ENCODE peak calls at places on chromosomes 4 and X, in five cellular contexts. W is HepG2, G is GM12878, P is K562, J is HCT116. O is an unnamed sample.

GRCh38 chr4:125801924-125802323 is 487.2 kb downstream of the FAT4 start:
- DNase-seq in W (no peak), G (no peak), P (no peak), J (no peak), O (no peak)

GRCh38 chrX:15913161-15913560 is 58.5 kb upstream of the AP1S2 start:
- DNase-seq in G (no peak), W (no peak), J (no peak), P (no peak), O (no peak)

GRCh38 chrX:12411831-12412230 is 273.6 kb downstream of the FRMPD4 start:
- DNase-seq in W (no peak), P (no peak), G (no peak), J (no peak), O (no peak)

GRCh38 chr4:167774646-167775045 is 317.7 kb upstream of the ANXA10 start:
- DNase-seq in W (no peak), P (no peak), G (no peak), J (no peak), O (no peak)

GRCh38 chrX:132694331-132694823 is 205.5 kb upstream of the MBNL3 start:
- DNase-seq in P (no peak), W (no peak), J (no peak), G (no peak), O (no peak)

GRCh38 chr4:24070117-24070516 is 180.3 kb upstream of the PPARGC1A start:
- DNase-seq in W (peak), J (no peak), P (no peak), G (no peak), O (no peak)

GRCh38 chr4:171007618-171008390 is 805.4 kb upstream of the GALNTL6 start:
- DNase-seq in P (no peak), G (no peak), W (no peak), J (no peak), O (no peak)

GRCh38 chr4:104966349-104967033 is 180.2 kb upstream of the TET2 start:
- DNase-seq in P (no peak), J (no peak), W (no peak), G (peak), O (peak)

GRCh38 chrX:75911716-75912115 is 126.7 kb upstream of the MAGEE2 start:
- DNase-seq in J (no peak), P (no peak), W (no peak), G (no peak), O (no peak)

GRCh38 chrX:28472926-28473325 is 114.3 kb upstream of the IL1RAPL1 start:
- DNase-seq in W (no peak), G (no peak), J (no peak), P (no peak), O (no peak)

GRCh38 chr4:4361883-4362282 is 25.0 kb upstream of the NSG1 start:
- DNase-seq in J (no peak), W (no peak), G (no peak), P (no peak), O (no peak)

GRCh38 chr4:126611900-126612299 is 1020.9 kb upstream of the INTU start:
- DNase-seq in P (no peak), G (no peak), W (no peak), J (no peak), O (no peak)

GRCh38 chrX:38375888-38376287 is 23.5 kb downstream of the OTC start:
- DNase-seq in J (peak), P (no peak), G (no peak), W (no peak), O (no peak)

GRCh38 chr4:104989363-104989762 is 157.3 kb upstream of the TET2 start:
- DNase-seq in J (no peak), P (no peak), W (no peak), G (no peak), O (peak)

GRCh38 chrX:86806786-86807185 is 658.5 kb downstream of the DACH2 start:
- DNase-seq in W (peak), P (peak), G (no peak), J (no peak), O (peak)

GRCh38 chr4:184169225-184169867 is 48.3 kb downstream of the ENPP6 start:
- DNase-seq in P (no peak), W (no peak), G (no peak), J (no peak), O (no peak)

GRCh38 chr4:177356191-177356590 is 46.5 kb downstream of the NEIL3 start:
- DNase-seq in J (no peak), W (no peak), G (no peak), P (no peak), O (no peak)

GRCh38 chr4:78644744-78645330 is 93.3 kb downstream of the ANXA3 start:
- DNase-seq in G (no peak), W (peak), J (peak), P (peak), O (peak)

GRCh38 chr4:85672959-85673358 is 198.0 kb downstream of the ARHGAP24 start:
- DNase-seq in J (no peak), G (no peak), P (no peak), W (no peak), O (no peak)

GRCh38 chr4:147157860-147158701 is 212.4 kb upstream of the TTC29 start:
- DNase-seq in J (no peak), G (no peak), W (peak), P (no peak), O (no peak)

GRCh38 chr4:151250706-151251105 is 26.3 kb upstream of the PRSS48 start:
- DNase-seq in G (no peak), J (no peak), P (no peak), W (no peak), O (no peak)

GRCh38 chrX:9757366-9757765 is 8.3 kb downstream of the GPR143 start:
- DNase-seq in W (no peak), P (no peak), J (no peak), G (no peak), O (no peak)

GRCh38 chrX:85111347-85111746 is 107.7 kb downstream of the APOOL start:
- DNase-seq in P (peak), G (no peak), W (no peak), J (no peak), O (peak)

GRCh38 chr4:66927937-66928336 is 617.4 kb downstream of the CENPC start:
- DNase-seq in W (no peak), P (no peak), J (no peak), G (no peak), O (no peak)

GRCh38 chr4:16685536-16685935 is 212.9 kb downstream of the LDB2 start:
- DNase-seq in P (no peak), W (no peak), G (no peak), J (no peak), O (no peak)

GRCh38 chr4:157810137-157810774 is 362.6 kb downstream of the GASK1B start:
- DNase-seq in W (peak), P (no peak), G (no peak), J (no peak), O (no peak)

GRCh38 chr4:78926825-78927224 is 12.4 kb downstream of the PAQR3 start:
- DNase-seq in P (no peak), W (no peak), G (no peak), J (no peak), O (no peak)

GRCh38 chr4:3250956-3251690 is 2.2 kb downstream of the MSANTD1 start:
- DNase-seq in W (no peak), J (no peak), G (no peak), P (no peak), O (no peak)

GRCh38 chr4:152535236-152535902 is 523 bp downstream of the FBXW7 start:
- DNase-seq in W (no peak), J (no peak), P (peak), G (no peak), O (no peak)

GRCh38 chr4:16991455-16991854 is 93.0 kb upstream of the LDB2 start:
- DNase-seq in J (no peak), W (no peak), G (no peak), P (no peak), O (no peak)

GRCh38 chr4:167595898-167596297 is 361.6 kb upstream of the SPOCK3 start:
- DNase-seq in G (peak), P (no peak), W (no peak), J (no peak), O (peak)

GRCh38 chr4:112832493-112832892 is 195.6 kb downstream of the LARP7 start:
- DNase-seq in W (no peak), G (no peak), P (no peak), J (no peak), O (no peak)

GRCh38 chr4:47122592-47123291 is 91.4 kb downstream of the GABRB1 start:
- DNase-seq in J (peak), W (peak), G (peak), P (peak), O (peak)

GRCh38 chr4:53233396-53233795 is 132.5 kb downstream of the SCFD2 start:
- DNase-seq in J (no peak), P (no peak), G (no peak), W (no peak), O (no peak)

GRCh38 chrX:12974217-12974796 is 603 bp upstream of the TMSB4X start:
- DNase-seq in P (peak), W (no peak), G (no peak), J (no peak), O (peak)

GRCh38 chr4:173281001-173281400 is 53.2 kb downstream of the HMGB2 start:
- DNase-seq in P (no peak), W (no peak), G (no peak), J (no peak), O (no peak)

GRCh38 chr4:106365613-106366012 is 3.0 kb downstream of the GIMD1 start:
- DNase-seq in W (peak), P (no peak), J (no peak), G (no peak), O (no peak)

GRCh38 chr4:158999166-158999682 is 103.7 kb upstream of the RAPGEF2 start:
- DNase-seq in P (no peak), J (no peak), G (no peak), W (no peak), O (no peak)

GRCh38 chr4:8534601-8535000 is 45.6 kb upstream of the GPR78 start:
- DNase-seq in G (no peak), W (no peak), P (no peak), J (no peak), O (no peak)

GRCh38 chr4:8528713-8529112 is 51.5 kb upstream of the GPR78 start:
- DNase-seq in G (no peak), J (no peak), W (no peak), P (no peak), O (no peak)

GRCh38 chr4:8533274-8533865 is 46.8 kb upstream of the GPR78 start:
- DNase-seq in G (no peak), J (no peak), P (no peak), W (no peak), O (no peak)

GRCh38 chr4:8534129-8534528 is 46.1 kb upstream of the GPR78 start:
- DNase-seq in W (no peak), J (peak), G (peak), P (no peak), O (peak)

GRCh38 chr4:8532245-8532781 is 47.9 kb upstream of the GPR78 start:
- DNase-seq in J (no peak), P (no peak), W (no peak), G (no peak), O (peak)
- TF ChIP-seq JUND in J (no peak), P (no peak), W (no peak), G (no peak), O (no peak)

GRCh38 chr4:6909113-6909969 is at the start of gene TBC1D14:
- DNase-seq in J (peak), P (peak), G (no peak), W (peak), O (peak)

GRCh38 chr4:6910960-6911874 is 1.6 kb downstream of the TBC1D14 start:
- DNase-seq in J (no peak), P (no peak), G (no peak), W (no peak), O (no peak)

GRCh38 chr4:6908397-6909112 is 1.1 kb upstream of the TBC1D14 start:
- DNase-seq in G (no peak), P (no peak), W (no peak), J (no peak), O (no peak)

GRCh38 chr4:6909970-6910339 is 329 bp downstream of the TBC1D14 start:
- DNase-seq in W (no peak), G (no peak), P (peak), J (no peak), O (peak)

GRCh38 chr4:6910340-6910959 is 824 bp downstream of the TBC1D14 start:
- DNase-seq in G (no peak), P (peak), W (no peak), J (no peak), O (peak)
- TF ChIP-seq JUND in G (no peak), P (no peak), W (no peak), J (no peak), O (no peak)

GRCh38 chr4:141658316-141658715 is 21.9 kb downstream of the IL15 start:
- DNase-seq in J (no peak), G (no peak), W (no peak), P (no peak), O (no peak)

GRCh38 chr4:141652161-141652778 is 15.9 kb downstream of the IL15 start:
- DNase-seq in W (no peak), J (no peak), P (no peak), G (no peak), O (no peak)

GRCh38 chr4:141656031-141656430 is 19.6 kb downstream of the IL15 start:
- DNase-seq in G (no peak), W (no peak), J (no peak), P (no peak), O (no peak)

GRCh38 chr4:141657550-141657949 is 21.2 kb downstream of the IL15 start:
- DNase-seq in P (no peak), G (no peak), W (no peak), J (no peak), O (no peak)

GRCh38 chr4:141654098-141654497 is 17.7 kb downstream of the IL15 start:
- DNase-seq in J (no peak), W (no peak), P (no peak), G (no peak), O (peak)
- TF ChIP-seq JUND in J (no peak), W (no peak), P (no peak), G (no peak), O (no peak)

GRCh38 chr4:22408474-22408873 is 107.4 kb downstream of the ADGRA3 start:
- DNase-seq in G (no peak), P (no peak), J (no peak), W (no peak), O (no peak)
- TF ChIP-seq JUND in G (no peak), P (no peak), J (no peak), W (no peak), O (no peak)

GRCh38 chr4:25779021-25779420 is 83.8 kb downstream of the SEL1L3 start:
- DNase-seq in J (no peak), P (no peak), W (no peak), G (no peak), O (no peak)
- TF ChIP-seq JUND in J (peak), P (no peak), W (no peak), G (no peak), O (no peak)

GRCh38 chrX:115892056-115892708 is 278.4 kb upstream of the AGTR2 start:
- DNase-seq in P (no peak), J (peak), W (peak), G (no peak), O (no peak)
- TF ChIP-seq JUND in P (no peak), J (no peak), W (no peak), G (no peak), O (no peak)

O was measured in T47D.